ENCODE peak calls at places on chromosomes 12 and 14, in ten cellular contexts. One of them, this sample, is unnamed.
A peak's percentile ranks its signal among the peaks of the same experiment; 100 is the strongest.

GRCh38 chr14:73741876-73742519 is 27.8 kb upstream of the PNMA1 start:
- DNase-seq in left ventricle myocardium inferior: no peak
- DNase-seq in astrocyte of the spinal cord: peak; percentile 20
- DNase-seq in foreskin keratinocyte: peak; percentile 26
- DNase-seq in tibial nerve: no peak
- DNase-seq in psoas muscle: no peak
- DNase-seq in uterus: no peak
- DNase-seq in activated CD8-positive, alpha-beta T cell treated with anti-CD3 and anti-CD28 coated beads for 36 hours: peak; percentile 76
- DNase-seq in coronary artery: no peak
- DNase-seq in CD4-positive, alpha-beta T cell: no peak
- DNase-seq in this sample: no peak

GRCh38 chr14:42163136-42163535 is 556.5 kb downstream of the LRFN5 start:
- DNase-seq in left ventricle myocardium inferior: no peak
- DNase-seq in astrocyte of the spinal cord: no peak
- DNase-seq in foreskin keratinocyte: no peak
- DNase-seq in tibial nerve: no peak
- DNase-seq in psoas muscle: no peak
- DNase-seq in uterus: no peak
- DNase-seq in activated CD8-positive, alpha-beta T cell treated with anti-CD3 and anti-CD28 coated beads for 36 hours: no peak
- DNase-seq in coronary artery: no peak
- DNase-seq in CD4-positive, alpha-beta T cell: no peak
- DNase-seq in this sample: no peak

GRCh38 chr14:79585845-79586244 is 625.5 kb downstream of the DIO2 start:
- DNase-seq in left ventricle myocardium inferior: no peak
- DNase-seq in astrocyte of the spinal cord: peak; percentile 51
- DNase-seq in foreskin keratinocyte: peak; percentile 79
- DNase-seq in tibial nerve: no peak
- DNase-seq in psoas muscle: no peak
- DNase-seq in uterus: no peak
- DNase-seq in activated CD8-positive, alpha-beta T cell treated with anti-CD3 and anti-CD28 coated beads for 36 hours: no peak
- DNase-seq in coronary artery: no peak
- DNase-seq in CD4-positive, alpha-beta T cell: no peak
- DNase-seq in this sample: no peak

GRCh38 chr12:57751432-57751787 is 700 bp downstream of the CDK4 start:
- DNase-seq in left ventricle myocardium inferior: no peak
- DNase-seq in astrocyte of the spinal cord: no peak
- DNase-seq in foreskin keratinocyte: no peak
- DNase-seq in tibial nerve: no peak
- DNase-seq in psoas muscle: no peak
- DNase-seq in uterus: no peak
- DNase-seq in activated CD8-positive, alpha-beta T cell treated with anti-CD3 and anti-CD28 coated beads for 36 hours: no peak
- DNase-seq in coronary artery: no peak
- DNase-seq in CD4-positive, alpha-beta T cell: no peak
- DNase-seq in this sample: no peak

GRCh38 chr12:15956413-15957185 is 45.5 kb downstream of the DERA start:
- DNase-seq in left ventricle myocardium inferior: no peak
- DNase-seq in astrocyte of the spinal cord: no peak
- DNase-seq in foreskin keratinocyte: peak; percentile 99
- DNase-seq in tibial nerve: no peak
- DNase-seq in psoas muscle: no peak
- DNase-seq in uterus: no peak
- DNase-seq in activated CD8-positive, alpha-beta T cell treated with anti-CD3 and anti-CD28 coated beads for 36 hours: no peak
- DNase-seq in coronary artery: no peak
- DNase-seq in CD4-positive, alpha-beta T cell: no peak
- DNase-seq in this sample: no peak

GRCh38 chr14:57871487-57872080 is 5.7 kb upstream of the SLC35F4 start:
- DNase-seq in left ventricle myocardium inferior: no peak
- DNase-seq in astrocyte of the spinal cord: peak; percentile 77
- DNase-seq in foreskin keratinocyte: peak; percentile 42
- DNase-seq in tibial nerve: no peak
- DNase-seq in psoas muscle: no peak
- DNase-seq in uterus: no peak
- DNase-seq in activated CD8-positive, alpha-beta T cell treated with anti-CD3 and anti-CD28 coated beads for 36 hours: peak; percentile 47
- DNase-seq in coronary artery: no peak
- DNase-seq in CD4-positive, alpha-beta T cell: no peak
- DNase-seq in this sample: no peak

GRCh38 chr12:45582536-45582935 is 147.0 kb upstream of the ARID2 start:
- DNase-seq in left ventricle myocardium inferior: no peak
- DNase-seq in astrocyte of the spinal cord: no peak
- DNase-seq in foreskin keratinocyte: no peak
- DNase-seq in tibial nerve: no peak
- DNase-seq in psoas muscle: no peak
- DNase-seq in uterus: no peak
- DNase-seq in activated CD8-positive, alpha-beta T cell treated with anti-CD3 and anti-CD28 coated beads for 36 hours: no peak
- DNase-seq in coronary artery: no peak
- DNase-seq in CD4-positive, alpha-beta T cell: no peak
- DNase-seq in this sample: no peak

GRCh38 chr12:117158911-117159310 is 31.4 kb downstream of the FBXO21 start:
- DNase-seq in left ventricle myocardium inferior: no peak
- DNase-seq in astrocyte of the spinal cord: no peak
- DNase-seq in foreskin keratinocyte: peak; percentile 18
- DNase-seq in tibial nerve: no peak
- DNase-seq in psoas muscle: no peak
- DNase-seq in uterus: no peak
- DNase-seq in activated CD8-positive, alpha-beta T cell treated with anti-CD3 and anti-CD28 coated beads for 36 hours: no peak
- DNase-seq in coronary artery: no peak
- DNase-seq in CD4-positive, alpha-beta T cell: no peak
- DNase-seq in this sample: no peak

GRCh38 chr12:127548123-127548553 is 718.8 kb upstream of the TMEM132C start:
- DNase-seq in left ventricle myocardium inferior: no peak
- DNase-seq in astrocyte of the spinal cord: peak; percentile 72
- DNase-seq in foreskin keratinocyte: no peak
- DNase-seq in tibial nerve: no peak
- DNase-seq in psoas muscle: no peak
- DNase-seq in uterus: no peak
- DNase-seq in activated CD8-positive, alpha-beta T cell treated with anti-CD3 and anti-CD28 coated beads for 36 hours: no peak
- DNase-seq in coronary artery: no peak
- DNase-seq in CD4-positive, alpha-beta T cell: no peak
- DNase-seq in this sample: no peak

GRCh38 chr12:101891462-101891971 is 14.1 kb downstream of the DRAM1 start:
- DNase-seq in left ventricle myocardium inferior: no peak
- DNase-seq in astrocyte of the spinal cord: peak; percentile 79
- DNase-seq in foreskin keratinocyte: peak; percentile 54
- DNase-seq in tibial nerve: no peak
- DNase-seq in psoas muscle: no peak
- DNase-seq in uterus: no peak
- DNase-seq in activated CD8-positive, alpha-beta T cell treated with anti-CD3 and anti-CD28 coated beads for 36 hours: no peak
- DNase-seq in coronary artery: no peak
- DNase-seq in CD4-positive, alpha-beta T cell: no peak
- DNase-seq in this sample: peak; percentile 89

DNA sequence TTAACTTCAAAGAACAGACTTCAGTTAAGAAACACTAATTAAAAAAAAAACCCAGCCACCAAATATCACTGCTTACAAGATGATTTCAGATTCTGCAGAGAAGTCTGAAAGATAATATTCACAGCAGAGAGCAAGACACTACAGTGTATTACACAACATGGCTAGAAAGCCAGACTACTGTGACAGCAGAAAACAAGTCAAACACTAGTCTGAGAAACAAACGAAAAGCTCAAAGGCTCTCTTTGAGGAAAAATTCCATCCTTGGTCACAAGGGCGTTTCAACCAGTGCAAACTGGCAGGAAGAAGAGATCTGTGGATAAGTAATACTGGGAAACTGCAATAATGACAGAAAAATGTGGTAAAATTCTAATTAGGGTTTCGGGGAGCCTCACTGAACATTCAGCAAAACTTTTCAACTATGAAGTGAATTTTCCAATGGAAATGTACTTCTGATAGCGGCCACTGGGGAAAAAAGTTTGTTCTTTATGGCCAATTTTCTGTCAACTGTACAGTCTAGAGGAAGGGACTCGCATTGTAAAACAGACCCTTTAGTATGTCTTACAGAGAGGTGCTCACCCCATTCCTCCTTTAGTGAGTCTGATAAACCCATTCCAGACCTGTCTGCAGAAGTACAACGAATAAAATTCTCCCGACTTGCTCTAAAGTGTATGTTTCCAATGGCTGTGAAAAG is 50.4 kb downstream of the ACADS start:
- DNase-seq in left ventricle myocardium inferior: no peak
- DNase-seq in astrocyte of the spinal cord: no peak
- DNase-seq in foreskin keratinocyte: no peak
- DNase-seq in tibial nerve: no peak
- DNase-seq in psoas muscle: no peak
- DNase-seq in uterus: no peak
- DNase-seq in activated CD8-positive, alpha-beta T cell treated with anti-CD3 and anti-CD28 coated beads for 36 hours: no peak
- DNase-seq in coronary artery: no peak
- DNase-seq in CD4-positive, alpha-beta T cell: no peak
- DNase-seq in this sample: no peak
- TF ChIP-seq CTCF in left ventricle myocardium inferior: peak; percentile 21
- TF ChIP-seq CTCF in astrocyte of the spinal cord: no peak
- TF ChIP-seq CTCF in foreskin keratinocyte: peak; percentile 12
- TF ChIP-seq CTCF in tibial nerve: peak; percentile 12
- TF ChIP-seq CTCF in psoas muscle: peak; percentile 10
- TF ChIP-seq CTCF in uterus: no peak
- TF ChIP-seq CTCF in activated CD8-positive, alpha-beta T cell treated with anti-CD3 and anti-CD28 coated beads for 36 hours: peak; percentile 21
- TF ChIP-seq CTCF in coronary artery: no peak
- TF ChIP-seq CTCF in CD4-positive, alpha-beta T cell: no peak
- TF ChIP-seq CTCF in this sample: no peak

GRCh38 chr12:78086553-78087362 is 256.1 kb downstream of the NAV3 start:
- DNase-seq in left ventricle myocardium inferior: no peak
- DNase-seq in astrocyte of the spinal cord: peak; percentile 19
- DNase-seq in foreskin keratinocyte: no peak
- DNase-seq in tibial nerve: no peak
- DNase-seq in psoas muscle: no peak
- DNase-seq in uterus: no peak
- DNase-seq in activated CD8-positive, alpha-beta T cell treated with anti-CD3 and anti-CD28 coated beads for 36 hours: no peak
- DNase-seq in coronary artery: no peak
- DNase-seq in CD4-positive, alpha-beta T cell: no peak
- DNase-seq in this sample: no peak
- TF ChIP-seq CTCF in left ventricle myocardium inferior: no peak
- TF ChIP-seq CTCF in astrocyte of the spinal cord: peak; percentile 42
- TF ChIP-seq CTCF in foreskin keratinocyte: peak; percentile 12
- TF ChIP-seq CTCF in tibial nerve: no peak
- TF ChIP-seq CTCF in psoas muscle: no peak
- TF ChIP-seq CTCF in uterus: no peak
- TF ChIP-seq CTCF in activated CD8-positive, alpha-beta T cell treated with anti-CD3 and anti-CD28 coated beads for 36 hours: no peak
- TF ChIP-seq CTCF in coronary artery: no peak
- TF ChIP-seq CTCF in CD4-positive, alpha-beta T cell: no peak
- TF ChIP-seq CTCF in this sample: no peak

DNA sequence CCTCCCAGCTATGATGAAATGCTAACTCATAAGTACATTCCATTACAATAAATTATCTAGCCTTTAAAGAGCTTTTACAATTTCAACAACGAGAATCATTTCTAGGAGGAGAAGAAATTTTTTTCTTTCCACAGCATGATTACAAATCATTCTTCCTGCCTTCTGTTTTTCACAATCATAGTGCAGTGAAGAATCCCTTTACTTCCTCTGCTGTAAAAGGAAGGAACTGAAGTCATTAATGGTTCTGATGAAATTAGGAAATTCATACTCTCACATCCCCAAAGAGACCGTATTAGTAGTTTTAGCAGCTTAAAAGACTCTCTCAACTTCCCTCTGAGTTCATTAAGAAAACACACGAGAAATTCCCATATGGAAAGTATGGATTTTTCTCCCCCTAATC is 58.7 kb upstream of the KITLG start:
- DNase-seq in left ventricle myocardium inferior: no peak
- DNase-seq in astrocyte of the spinal cord: peak; percentile 11
- DNase-seq in foreskin keratinocyte: no peak
- DNase-seq in tibial nerve: no peak
- DNase-seq in psoas muscle: no peak
- DNase-seq in uterus: no peak
- DNase-seq in activated CD8-positive, alpha-beta T cell treated with anti-CD3 and anti-CD28 coated beads for 36 hours: no peak
- DNase-seq in coronary artery: no peak
- DNase-seq in CD4-positive, alpha-beta T cell: no peak
- DNase-seq in this sample: no peak
- TF ChIP-seq CTCF in left ventricle myocardium inferior: no peak
- TF ChIP-seq CTCF in astrocyte of the spinal cord: no peak
- TF ChIP-seq CTCF in foreskin keratinocyte: no peak
- TF ChIP-seq CTCF in tibial nerve: no peak
- TF ChIP-seq CTCF in psoas muscle: no peak
- TF ChIP-seq CTCF in uterus: no peak
- TF ChIP-seq CTCF in activated CD8-positive, alpha-beta T cell treated with anti-CD3 and anti-CD28 coated beads for 36 hours: no peak
- TF ChIP-seq CTCF in coronary artery: no peak
- TF ChIP-seq CTCF in CD4-positive, alpha-beta T cell: no peak
- TF ChIP-seq CTCF in this sample: no peak

GRCh38 chr12:30691122-30691879 is 4.4 kb downstream of the IPO8 start:
- DNase-seq in left ventricle myocardium inferior: no peak
- DNase-seq in astrocyte of the spinal cord: peak; percentile 66
- DNase-seq in foreskin keratinocyte: peak; percentile 60
- DNase-seq in tibial nerve: no peak
- DNase-seq in psoas muscle: peak; percentile 61
- DNase-seq in uterus: no peak
- DNase-seq in activated CD8-positive, alpha-beta T cell treated with anti-CD3 and anti-CD28 coated beads for 36 hours: no peak
- DNase-seq in coronary artery: no peak
- DNase-seq in CD4-positive, alpha-beta T cell: no peak
- DNase-seq in this sample: no peak
- TF ChIP-seq CTCF in left ventricle myocardium inferior: no peak
- TF ChIP-seq CTCF in astrocyte of the spinal cord: no peak
- TF ChIP-seq CTCF in foreskin keratinocyte: peak; percentile 36
- TF ChIP-seq CTCF in tibial nerve: no peak
- TF ChIP-seq CTCF in psoas muscle: no peak
- TF ChIP-seq CTCF in uterus: no peak
- TF ChIP-seq CTCF in activated CD8-positive, alpha-beta T cell treated with anti-CD3 and anti-CD28 coated beads for 36 hours: no peak
- TF ChIP-seq CTCF in coronary artery: no peak
- TF ChIP-seq CTCF in CD4-positive, alpha-beta T cell: no peak
- TF ChIP-seq CTCF in this sample: no peak

DNA sequence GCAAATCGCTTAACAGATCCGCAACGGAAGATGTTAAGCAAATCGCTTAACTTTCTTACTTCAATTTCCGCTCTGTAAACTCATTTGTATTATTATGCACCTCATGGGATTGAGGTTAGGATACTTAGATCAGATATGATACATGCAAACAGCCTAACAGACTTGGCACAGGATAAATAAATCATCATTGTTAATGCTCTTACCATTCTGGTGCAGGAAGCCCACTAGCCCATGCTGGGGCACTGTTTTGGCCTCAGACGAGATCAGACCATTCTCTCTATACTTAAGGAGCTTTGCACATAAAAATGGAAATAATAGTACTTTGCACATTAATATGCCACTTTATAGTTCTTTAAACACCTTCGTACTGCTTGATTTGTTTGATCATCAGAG is 445 bp downstream of the NCAPD2 start:
- DNase-seq in left ventricle myocardium inferior: no peak
- DNase-seq in astrocyte of the spinal cord: no peak
- DNase-seq in foreskin keratinocyte: no peak
- DNase-seq in tibial nerve: no peak
- DNase-seq in psoas muscle: no peak
- DNase-seq in uterus: no peak
- DNase-seq in activated CD8-positive, alpha-beta T cell treated with anti-CD3 and anti-CD28 coated beads for 36 hours: peak; percentile 36
- DNase-seq in coronary artery: no peak
- DNase-seq in CD4-positive, alpha-beta T cell: no peak
- DNase-seq in this sample: no peak
- TF ChIP-seq CTCF in left ventricle myocardium inferior: no peak
- TF ChIP-seq CTCF in astrocyte of the spinal cord: peak; percentile 13
- TF ChIP-seq CTCF in foreskin keratinocyte: peak; percentile 14
- TF ChIP-seq CTCF in tibial nerve: no peak
- TF ChIP-seq CTCF in psoas muscle: no peak
- TF ChIP-seq CTCF in uterus: no peak
- TF ChIP-seq CTCF in activated CD8-positive, alpha-beta T cell treated with anti-CD3 and anti-CD28 coated beads for 36 hours: no peak
- TF ChIP-seq CTCF in coronary artery: no peak
- TF ChIP-seq CTCF in CD4-positive, alpha-beta T cell: no peak
- TF ChIP-seq CTCF in this sample: no peak

This sample was measured in upper lobe of left lung.